ENCODE peak calls at places on chromosomes 13 and 19, in four cellular contexts. One of them, this sample, is unnamed.

GRCh38 chr19:29641597-29641996 is 23.7 kb upstream of the PLEKHF1 start:
- DNase-seq in fibroblast of lung: no peak
- DNase-seq in A549: no peak
- DNase-seq in PC-3: no peak
- DNase-seq in this sample: no peak

GRCh38 chr19:3683405-3683865 is 16.8 kb downstream of the PIP5K1C start:
- DNase-seq in fibroblast of lung: no peak
- DNase-seq in A549: no peak
- DNase-seq in PC-3: no peak
- DNase-seq in this sample: peak

GRCh38 chr13:44573790-44574465 is 2.2 kb downstream of the TSC22D1 start:
- DNase-seq in fibroblast of lung: peak
- DNase-seq in A549: peak
- DNase-seq in PC-3: peak
- DNase-seq in this sample: peak

GRCh38 chr19:42334697-42335373 is 9.4 kb downstream of the MEGF8 start:
- DNase-seq in fibroblast of lung: no peak
- DNase-seq in A549: no peak
- DNase-seq in PC-3: no peak
- DNase-seq in this sample: no peak

GRCh38 chr13:79311456-79311855 is 94.6 kb downstream of the RBM26 start:
- DNase-seq in fibroblast of lung: peak
- DNase-seq in A549: no peak
- DNase-seq in PC-3: no peak
- DNase-seq in this sample: no peak

GRCh38 chr19:18896421-18896841 is 473 bp upstream of the CERS1 start:
- DNase-seq in fibroblast of lung: no peak
- DNase-seq in A549: peak
- DNase-seq in PC-3: peak
- DNase-seq in this sample: no peak

GRCh38 chr19:29860492-29860891 is 48.7 kb downstream of the CCNE1 start:
- DNase-seq in fibroblast of lung: no peak
- DNase-seq in A549: no peak
- DNase-seq in PC-3: no peak
- DNase-seq in this sample: no peak

GRCh38 chr13:86446311-86446710 is 647.1 kb upstream of the SLITRK6 start:
- DNase-seq in fibroblast of lung: peak
- DNase-seq in A549: peak
- DNase-seq in PC-3: peak
- DNase-seq in this sample: peak

GRCh38 chr19:34220472-34221063 is 33.8 kb upstream of the GARRE1 start:
- DNase-seq in fibroblast of lung: peak
- DNase-seq in A549: peak
- DNase-seq in PC-3: peak
- DNase-seq in this sample: peak

GRCh38 chr19:39365531-39365930 is 23.3 kb downstream of the SAMD4B start:
- DNase-seq in fibroblast of lung: no peak
- DNase-seq in A549: no peak
- DNase-seq in PC-3: no peak
- DNase-seq in this sample: no peak

GRCh38 chr19:40231544-40232424 is 5.3 kb upstream of the CCNP start:
- DNase-seq in fibroblast of lung: peak
- DNase-seq in A549: no peak
- DNase-seq in PC-3: no peak
- DNase-seq in this sample: no peak

GRCh38 chr19:50290011-50290410 is 39.2 kb downstream of the KCNC3 start:
- DNase-seq in fibroblast of lung: no peak
- DNase-seq in A549: no peak
- DNase-seq in PC-3: no peak
- DNase-seq in this sample: no peak

GRCh38 chr13:91280806-91281205 is 66.7 kb upstream of the MIR17HG start:
- DNase-seq in fibroblast of lung: no peak
- DNase-seq in A549: no peak
- DNase-seq in PC-3: peak
- DNase-seq in this sample: no peak

GRCh38 chr19:3142938-3143337 is 7.1 kb downstream of the GNA15 start:
- DNase-seq in fibroblast of lung: no peak
- DNase-seq in A549: no peak
- DNase-seq in PC-3: no peak
- DNase-seq in this sample: no peak

GRCh38 chr13:45623516-45624090 is 8.1 kb upstream of the ERICH6B start:
- DNase-seq in fibroblast of lung: peak
- DNase-seq in A549: peak
- DNase-seq in PC-3: peak
- DNase-seq in this sample: no peak

GRCh38 chr19:28488006-28488405 is 724.9 kb downstream of the UQCRFS1 start:
- DNase-seq in fibroblast of lung: no peak
- DNase-seq in A549: no peak
- DNase-seq in PC-3: no peak
- DNase-seq in this sample: no peak

GRCh38 chr13:80473695-80474094 is 132.8 kb upstream of the SPRY2 start:
- DNase-seq in fibroblast of lung: peak
- DNase-seq in A549: peak
- DNase-seq in PC-3: peak
- DNase-seq in this sample: peak

GRCh38 chr13:36888645-36889044 is 31.4 kb downstream of the SMAD9 start:
- DNase-seq in fibroblast of lung: no peak
- DNase-seq in A549: no peak
- DNase-seq in PC-3: no peak
- DNase-seq in this sample: no peak

GRCh38 chr13:64289702-64290101 is 2874.1 kb upstream of the PCDH20 start:
- DNase-seq in fibroblast of lung: no peak
- DNase-seq in A549: no peak
- DNase-seq in PC-3: no peak
- DNase-seq in this sample: no peak

GRCh38 chr19:48713864-48714755 is 5.4 kb downstream of the MAMSTR start:
- DNase-seq in fibroblast of lung: peak
- DNase-seq in A549: peak
- DNase-seq in PC-3: peak
- DNase-seq in this sample: peak

GRCh38 chr19:17496337-17496997 is 15.0 kb upstream of the PGLS start:
- DNase-seq in fibroblast of lung: peak
- DNase-seq in A549: peak
- DNase-seq in PC-3: peak
- DNase-seq in this sample: no peak

GRCh38 chr19:35476149-35476548 is 14.1 kb downstream of the KRTDAP start:
- DNase-seq in fibroblast of lung: no peak
- DNase-seq in A549: no peak
- DNase-seq in PC-3: no peak
- DNase-seq in this sample: no peak
- TF ChIP-seq CTCF in fibroblast of lung: no peak
- TF ChIP-seq CTCF in A549: peak
- TF ChIP-seq CTCF in PC-3: peak
- TF ChIP-seq CTCF in this sample: no peak

GRCh38 chr19:46977548-46977947 is 42.1 kb upstream of the NPAS1 start:
- DNase-seq in fibroblast of lung: no peak
- DNase-seq in A549: no peak
- DNase-seq in PC-3: no peak
- DNase-seq in this sample: no peak
- H3K4me2 ChIP-seq in fibroblast of lung: peak
- H3K4me2 ChIP-seq in A549: no peak
- H3K4me2 ChIP-seq in PC-3: no peak
- H3K4me2 ChIP-seq in this sample: peak

GRCh38 chr13:25406377-25406776 is 34.6 kb downstream of the ATP8A2 start:
- DNase-seq in fibroblast of lung: no peak
- DNase-seq in A549: no peak
- DNase-seq in PC-3: peak
- DNase-seq in this sample: no peak
- TF ChIP-seq CTCF in fibroblast of lung: no peak
- TF ChIP-seq CTCF in A549: no peak
- TF ChIP-seq CTCF in PC-3: peak
- TF ChIP-seq CTCF in this sample: peak

DNA sequence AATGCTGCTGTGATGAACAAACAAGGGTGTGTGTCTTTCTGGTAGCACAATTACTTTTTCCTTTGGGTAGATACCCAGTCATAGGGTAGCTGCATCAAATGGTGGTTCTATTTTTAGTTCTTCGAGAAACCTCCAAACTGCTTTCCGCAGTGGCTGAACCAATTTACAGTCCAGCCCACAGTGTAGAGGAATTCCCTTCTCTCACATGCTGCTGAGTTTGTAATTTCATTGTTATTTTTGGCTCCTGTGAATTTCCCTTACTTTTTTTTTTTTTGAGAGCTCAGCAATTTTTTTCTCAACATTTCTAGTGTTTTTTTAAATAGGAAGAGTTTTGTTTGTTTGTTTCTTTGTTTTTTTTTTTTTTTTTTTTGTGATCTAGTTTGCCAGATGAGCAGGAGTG is 37.5 kb upstream of the ADGRE1 start:
- DNase-seq in fibroblast of lung: no peak
- DNase-seq in A549: no peak
- DNase-seq in PC-3: no peak
- DNase-seq in this sample: no peak
- H3K4me2 ChIP-seq in fibroblast of lung: no peak
- H3K4me2 ChIP-seq in A549: no peak
- H3K4me2 ChIP-seq in PC-3: no peak
- H3K4me2 ChIP-seq in this sample: no peak

GRCh38 chr19:45682117-45682516 is 9.6 kb downstream of the SNRPD2 start:
- DNase-seq in fibroblast of lung: no peak
- DNase-seq in A549: no peak
- DNase-seq in PC-3: no peak
- DNase-seq in this sample: no peak

GRCh38 chr19:45682908-45683307 is 8.8 kb downstream of the SNRPD2 start:
- DNase-seq in fibroblast of lung: no peak
- DNase-seq in A549: no peak
- DNase-seq in PC-3: no peak
- DNase-seq in this sample: no peak

GRCh38 chr19:45681391-45682015 is 10.2 kb downstream of the SNRPD2 start:
- DNase-seq in fibroblast of lung: peak
- DNase-seq in A549: peak
- DNase-seq in PC-3: peak
- DNase-seq in this sample: peak

GRCh38 chr19:45676851-45677263 is 8.8 kb downstream of the GIPR start:
- DNase-seq in fibroblast of lung: no peak
- DNase-seq in A549: no peak
- DNase-seq in PC-3: no peak
- DNase-seq in this sample: no peak

DNA sequence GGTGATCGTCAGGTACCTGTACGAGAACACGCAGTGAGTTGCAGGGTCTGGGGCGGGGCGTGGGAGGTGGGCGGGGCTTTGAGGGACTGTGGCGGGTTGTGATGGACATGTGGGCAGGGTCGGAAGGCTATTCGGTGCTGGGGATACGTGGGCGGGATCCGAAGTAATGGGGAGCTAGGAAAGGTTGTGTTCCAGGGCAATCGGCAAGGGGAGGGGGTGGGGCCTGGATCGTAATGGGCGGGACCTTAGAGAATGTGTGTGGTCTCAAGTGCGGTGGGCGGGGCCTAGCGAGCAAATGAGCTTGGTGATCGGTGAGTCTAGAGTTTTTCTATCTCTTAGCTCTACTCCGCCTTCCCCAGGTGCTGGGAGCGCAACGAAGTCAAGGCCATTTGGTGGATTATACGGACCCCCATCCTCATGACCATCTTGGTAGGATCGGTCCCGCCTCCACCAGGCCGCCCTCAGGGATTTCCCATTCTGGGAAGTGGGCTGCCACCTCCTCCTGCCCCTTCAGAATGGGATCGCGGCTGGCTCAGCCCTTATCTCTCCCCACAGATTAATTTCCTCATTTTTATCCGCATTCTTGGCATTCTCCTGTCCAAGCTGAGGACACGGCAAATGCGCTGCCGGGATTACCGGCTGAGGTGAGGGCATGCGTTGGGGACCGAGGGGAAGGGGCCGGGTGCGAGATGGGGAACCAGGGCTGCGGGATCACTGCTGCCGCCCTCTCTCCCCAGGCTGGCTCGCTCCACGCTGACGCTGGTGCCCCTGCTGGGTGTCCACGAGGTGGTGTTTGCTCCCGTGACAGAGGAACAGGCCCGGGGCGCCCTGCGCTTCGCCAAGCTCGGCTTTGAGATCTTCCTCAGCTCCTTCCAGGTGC is 9.6 kb downstream of the GIPR start:
- DNase-seq in fibroblast of lung: peak
- DNase-seq in A549: peak
- DNase-seq in PC-3: peak
- DNase-seq in this sample: peak
- TF ChIP-seq CTCF in fibroblast of lung: no peak
- TF ChIP-seq CTCF in A549: peak
- TF ChIP-seq CTCF in PC-3: no peak
- TF ChIP-seq CTCF in this sample: no peak

GRCh38 chr13:53200498-53201453 is 172.2 kb downstream of the OLFM4 start:
- DNase-seq in fibroblast of lung: peak
- DNase-seq in A549: no peak
- DNase-seq in PC-3: no peak
- DNase-seq in this sample: no peak
- H3K4me2 ChIP-seq in fibroblast of lung: no peak
- H3K4me2 ChIP-seq in A549: no peak
- H3K4me2 ChIP-seq in PC-3: no peak
- H3K4me2 ChIP-seq in this sample: peak

GRCh38 chr13:25237083-25237482 is 50.2 kb downstream of the MTMR6 start:
- DNase-seq in fibroblast of lung: no peak
- DNase-seq in A549: no peak
- DNase-seq in PC-3: no peak
- DNase-seq in this sample: no peak

GRCh38 chr13:25231537-25231936 is 55.8 kb downstream of the MTMR6 start:
- DNase-seq in fibroblast of lung: no peak
- DNase-seq in A549: no peak
- DNase-seq in PC-3: no peak
- DNase-seq in this sample: no peak

GRCh38 chr13:25227690-25228089 is 55.6 kb upstream of the AMER2 start:
- DNase-seq in fibroblast of lung: no peak
- DNase-seq in A549: no peak
- DNase-seq in PC-3: no peak
- DNase-seq in this sample: no peak

GRCh38 chr13:25233861-25234260 is 53.4 kb downstream of the MTMR6 start:
- DNase-seq in fibroblast of lung: no peak
- DNase-seq in A549: no peak
- DNase-seq in PC-3: no peak
- DNase-seq in this sample: no peak

DNA sequence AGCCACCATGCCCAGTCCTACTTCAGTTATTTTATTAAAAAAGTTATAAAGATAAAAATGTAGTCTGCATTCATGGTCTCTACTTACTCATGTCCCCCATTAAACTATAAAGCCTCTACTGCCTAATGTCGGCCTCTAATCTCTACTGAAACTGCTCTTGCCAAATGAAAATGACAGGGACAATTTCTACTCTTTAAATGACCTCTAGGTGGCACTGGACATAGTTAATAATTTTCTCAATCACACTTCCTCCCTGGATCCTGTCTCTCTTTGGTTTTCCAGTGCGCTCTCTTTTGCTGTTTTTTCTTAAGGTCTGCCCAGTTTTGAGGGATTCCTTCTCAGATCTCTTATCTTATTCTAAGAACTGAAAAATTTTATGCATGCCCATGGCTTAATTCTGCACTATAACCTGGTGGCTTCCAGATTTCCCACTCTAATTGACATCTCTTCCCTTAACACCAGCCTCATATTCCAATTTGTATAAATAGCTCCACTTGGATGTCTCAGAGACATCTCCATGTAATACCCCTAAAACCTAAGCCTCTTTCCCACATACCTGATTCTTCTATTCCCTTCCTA is 54.3 kb downstream of the MTMR6 start:
- DNase-seq in fibroblast of lung: peak
- DNase-seq in A549: peak
- DNase-seq in PC-3: peak
- DNase-seq in this sample: no peak
- TF ChIP-seq CTCF in fibroblast of lung: peak
- TF ChIP-seq CTCF in A549: peak
- TF ChIP-seq CTCF in PC-3: peak
- TF ChIP-seq CTCF in this sample: peak

This sample was measured in astrocyte.